ENCODE peak calls at places on chromosomes 16 and 17, in six cellular contexts. K, D, F, W, J and T are unnamed samples.

GRCh38 chr16:79972053-79972704 is 371.6 kb upstream of the MAF start:
- DNase-seq in W (no peak), J (no peak), K (no peak), D (no peak), F (no peak), T (no peak)

GRCh38 chr16:53803998-53804397 is 100.0 kb downstream of the FTO start:
- DNase-seq in W (no peak), D (no peak), K (no peak), F (no peak), J (no peak), T (no peak)

GRCh38 chr16:24497405-24497804 is 42.0 kb upstream of the RBBP6 start:
- DNase-seq in D (no peak), F (peak; percentile 53), W (no peak), K (peak; percentile 8), J (no peak), T (no peak)

GRCh38 chr17:74432484-74433391 is 850 bp downstream of the GPRC5C start:
- DNase-seq in J (peak; percentile 64), K (no peak), F (peak; percentile 47), D (no peak), W (no peak), T (no peak)

GRCh38 chr17:81243333-81243664 is 4.2 kb downstream of the NDUFAF8 start:
- DNase-seq in F (no peak), D (no peak), J (no peak), K (no peak), W (no peak), T (no peak)

GRCh38 chr17:76107507-76107906 is 3.9 kb upstream of the EXOC7 start:
- DNase-seq in D (no peak), K (no peak), W (no peak), J (no peak), F (no peak), T (no peak)

GRCh38 chr17:38415250-38416194 is 12.7 kb upstream of the ARHGAP23 start:
- DNase-seq in D (peak; percentile 59), J (peak; percentile 86), F (peak; percentile 89), K (peak; percentile 69), W (no peak), T (no peak)

GRCh38 chr16:87226926-87227650 is 90.1 kb downstream of the C16orf95 start:
- DNase-seq in J (no peak), D (peak; percentile 82), K (peak; percentile 93), W (no peak), F (no peak), T (no peak)

GRCh38 chr17:9401434-9401833 is 174.2 kb downstream of the STX8 start:
- DNase-seq in D (peak; percentile 16), K (peak; percentile 78), J (no peak), F (no peak), W (peak; percentile 82), T (no peak)

GRCh38 chr17:49748791-49749190 is 15.1 kb downstream of the FAM117A start:
- DNase-seq in W (no peak), F (no peak), J (no peak), D (no peak), K (no peak), T (no peak)

GRCh38 chr17:79739148-79740062 is 8.7 kb downstream of the ENPP7 start:
- DNase-seq in D (no peak), W (no peak), F (no peak), J (no peak), K (no peak), T (no peak)

GRCh38 chr17:9274119-9274445 is 252.8 kb downstream of the NTN1 start:
- DNase-seq in D (no peak), K (no peak), J (no peak), W (no peak), F (no peak), T (no peak)

GRCh38 chr17:69853533-69854262 is 221.3 kb upstream of the KCNJ16 start:
- DNase-seq in J (no peak), F (no peak), D (peak; percentile 44), K (no peak), W (no peak), T (no peak)

GRCh38 chr17:81471804-81472456 is 40.7 kb downstream of the ACTG1 start:
- DNase-seq in J (no peak), D (no peak), W (no peak), F (peak; percentile 81), K (no peak), T (no peak)

GRCh38 chr16:68893710-68894705 is 50.7 kb downstream of the TANGO6 start:
- DNase-seq in K (peak; percentile 37), F (peak; percentile 51), D (peak; percentile 30), J (peak; percentile 56), W (no peak), T (peak; percentile 27)

GRCh38 chr16:58196898-58197313 is 1.0 kb downstream of the CSNK2A2 start:
- DNase-seq in K (peak; percentile 48), F (no peak), W (no peak), J (no peak), D (peak; percentile 22), T (no peak)

GRCh38 chr16:53435066-53435688 is 906 bp downstream of the RBL2 start:
- DNase-seq in D (peak; percentile 95), F (peak; percentile 66), K (peak; percentile 89), J (peak; percentile 53), W (peak; percentile 96), T (peak; percentile 43)

GRCh38 chr16:55001931-55002330 is 71.3 kb downstream of the IRX5 start:
- DNase-seq in K (no peak), J (no peak), W (peak; percentile 7), D (no peak), F (no peak), T (no peak)

GRCh38 chr17:28402224-28402630 is 3.8 kb downstream of the SLC46A1 start:
- DNase-seq in D (no peak), F (peak; percentile 84), K (no peak), J (peak; percentile 64), W (no peak), T (no peak)

GRCh38 chr16:57639172-57639571 is 10.7 kb downstream of the ADGRG1 start:
- DNase-seq in K (no peak), D (peak; percentile 35), J (peak; percentile 84), F (peak; percentile 78), W (no peak), T (peak; percentile 89)

DNA sequence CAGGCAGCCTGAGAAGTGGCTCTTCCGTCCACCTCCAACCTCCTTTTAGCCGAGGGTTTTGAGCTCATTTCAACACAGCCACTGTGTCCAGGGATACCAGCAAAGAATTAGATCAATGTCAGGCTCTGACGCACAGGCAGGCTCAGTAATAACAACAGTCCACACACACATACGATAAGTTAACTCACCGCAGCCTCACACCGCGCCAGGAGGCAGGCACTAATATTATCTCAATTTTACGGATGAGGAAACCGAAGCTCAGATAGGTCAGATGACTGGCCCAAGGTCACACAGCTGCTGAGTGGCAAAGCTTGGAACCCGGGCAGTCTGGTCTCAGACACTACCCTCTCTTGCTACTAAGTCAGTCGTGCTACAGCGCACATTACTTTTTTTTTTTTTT is 22.9 kb downstream of the ABR start:
- DNase-seq in J (no peak), W (no peak), F (no peak), K (no peak), D (no peak), T (no peak)
- H3K14ac ChIP-seq in J (no peak overlapping the region), W (no peak overlapping the region), F (no peak overlapping the region), K (no peak overlapping the region), D (no peak overlapping the region), T (no peak overlapping the region)

GRCh38 chr16:11036040-11036439 is 91.7 kb downstream of the CLEC16A start:
- DNase-seq in W (no peak), D (no peak), K (no peak), J (no peak), F (no peak), T (no peak)
- H3K18ac ChIP-seq in W (no peak overlapping the region), D (peak overlapping the region; percentile 55), K (no peak overlapping the region), J (no peak overlapping the region), F (no peak overlapping the region), T (no peak overlapping the region)

GRCh38 chr16:1060416-1061340 is 11.9 kb upstream of the SSTR5 start:
- DNase-seq in K (no peak), W (no peak), F (no peak), J (no peak), D (no peak), T (no peak)

GRCh38 chr16:1063728-1064127 is 8.8 kb upstream of the SSTR5 start:
- DNase-seq in K (no peak), D (no peak), J (no peak), F (no peak), W (no peak), T (no peak)

GRCh38 chr16:1061769-1062505 is 10.6 kb upstream of the SSTR5 start:
- DNase-seq in W (no peak), F (no peak), K (no peak), J (no peak), D (no peak), T (no peak)

GRCh38 chr16:1065466-1066128 is 7.0 kb upstream of the SSTR5 start:
- DNase-seq in F (no peak), J (no peak), D (no peak), K (no peak), W (no peak), T (no peak)

DNA sequence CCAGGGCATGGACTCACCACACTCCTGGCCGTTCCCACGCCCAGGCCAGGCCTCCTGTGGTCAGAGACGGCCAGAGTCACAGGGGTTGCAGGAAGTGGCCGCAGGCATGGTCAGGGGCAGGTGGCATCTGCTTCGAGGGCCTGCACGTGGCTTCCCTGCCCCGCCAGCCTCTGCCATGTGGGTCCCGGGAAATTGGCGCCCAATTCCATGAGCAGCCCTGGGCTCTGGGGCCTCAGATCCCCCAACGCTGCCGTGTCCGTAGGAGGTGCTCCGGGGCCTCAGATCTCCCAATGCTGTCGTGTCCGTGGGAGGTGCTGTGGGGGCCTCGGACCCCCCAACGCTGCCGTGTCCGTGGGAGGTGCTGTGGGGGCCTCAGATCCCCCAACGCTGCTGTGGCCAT is 9.7 kb upstream of the SSTR5 start:
- DNase-seq in W (no peak), J (no peak), F (no peak), D (no peak), K (no peak), T (no peak)
- H3K14ac ChIP-seq in W (no peak overlapping the region), J (no peak overlapping the region), F (no peak overlapping the region), D (no peak overlapping the region), K (no peak overlapping the region), T (peak overlapping the region; percentile 71)

DNA sequence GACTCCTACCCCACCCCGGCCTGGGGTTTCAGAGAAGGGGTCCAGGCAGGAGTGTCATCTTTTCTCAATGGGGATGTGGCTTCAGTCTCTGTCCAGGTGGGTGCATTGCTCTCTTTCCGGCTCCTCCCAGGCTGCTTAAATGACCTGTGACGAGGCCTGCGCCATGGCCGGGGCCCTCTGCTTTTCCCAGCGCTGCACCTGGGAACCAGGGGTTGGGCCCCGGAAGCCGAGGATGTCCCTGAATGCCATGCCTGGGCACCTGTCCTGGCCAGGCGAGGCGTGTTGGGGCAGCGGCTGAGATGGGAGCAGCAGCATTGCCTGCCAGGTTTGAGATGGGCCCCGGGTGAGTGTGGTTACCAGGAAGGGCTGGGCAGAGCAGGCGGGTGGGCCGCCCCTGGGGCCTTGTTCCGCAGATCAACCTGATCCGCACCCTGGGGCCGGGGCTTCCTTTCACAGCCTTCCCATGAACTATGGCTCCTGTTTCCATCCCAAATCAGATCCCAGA is 147.4 kb downstream of the SEC14L1 start:
- DNase-seq in J (no peak), D (no peak), K (no peak), W (no peak), F (no peak), T (no peak)
- H3K18ac ChIP-seq in J (peak overlapping the region; percentile 60), D (peak overlapping the region; percentile 95), K (peak overlapping the region; percentile 39), W (peak overlapping the region; percentile 36), F (no peak overlapping the region), T (peak overlapping the region; percentile 82)